ENCODE peak calls at places on chromosomes 5 and 9, in four cellular contexts. N is GM12878, J is K562, A is H1. P is an unnamed sample.

GRCh38 chr5:122129332-122129731 is at the start of gene ZNF474:
- DNase-seq in N (no peak), J (peak), A (peak), P (peak)

GRCh38 chr5:33049298-33049697 is 338.2 kb downstream of the NPR3 start:
- DNase-seq in N (no peak), J (no peak), A (no peak), P (peak)

GRCh38 chr5:151180291-151180690 is 22.7 kb upstream of the ANXA6 start:
- DNase-seq in N (no peak), J (no peak), A (no peak), P (no peak)

GRCh38 chr9:138053321-138053868 is 175.8 kb downstream of the CACNA1B start:
- DNase-seq in N (no peak), J (peak), A (no peak), P (peak)

GRCh38 chr5:92391-93220 is 638 bp downstream of the PLEKHG4B start:
- DNase-seq in N (no peak), J (no peak), A (no peak), P (no peak)

GRCh38 chr5:31626156-31626555 is 12.8 kb upstream of the PDZD2 start:
- DNase-seq in N (no peak), J (no peak), A (no peak), P (no peak)

GRCh38 chr9:13651969-13652663 is 372.6 kb upstream of the MPDZ start:
- DNase-seq in N (no peak), J (no peak), A (no peak), P (no peak)

GRCh38 chr9:125359011-125359410 is 97.4 kb downstream of the GAPVD1 start:
- DNase-seq in N (no peak), J (no peak), A (no peak), P (no peak)

GRCh38 chr5:95087819-95088317 is 197.0 kb downstream of the MCTP1 start:
- DNase-seq in N (peak), J (no peak), A (no peak), P (no peak)

GRCh38 chr5:57504357-57504756 is 21.7 kb upstream of the ACTBL2 start:
- DNase-seq in N (no peak), J (peak), A (no peak), P (no peak)

GRCh38 chr5:44360919-44361625 is 28.1 kb downstream of the FGF10 start:
- DNase-seq in N (no peak), J (no peak), A (no peak), P (no peak)

GRCh38 chr9:105007143-105007542 is 79.2 kb upstream of the ABCA1 start:
- DNase-seq in N (no peak), J (no peak), A (no peak), P (no peak)

GRCh38 chr9:128416014-128416413 is 4.6 kb upstream of the CERCAM start:
- DNase-seq in N (no peak), J (no peak), A (no peak), P (no peak)

GRCh38 chr9:108662935-108663334 is 192.9 kb downstream of the ACTL7B start:
- DNase-seq in N (no peak), J (no peak), A (no peak), P (no peak)

GRCh38 chr5:124599048-124599973 is 147.1 kb downstream of the ZNF608 start:
- DNase-seq in N (peak), J (peak), A (no peak), P (no peak)

GRCh38 chr5:17443333-17444125 is 54.5 kb upstream of the TAF11L2 start:
- DNase-seq in N (no peak), J (peak), A (no peak), P (no peak)

GRCh38 chr5:117455236-117456233 is 880.9 kb upstream of the SEMA6A start:
- DNase-seq in N (no peak), J (no peak), A (peak), P (peak)

GRCh38 chr5:34053133-34053532 is 10.1 kb upstream of the C1QTNF3 start:
- DNase-seq in N (no peak), J (no peak), A (no peak), P (no peak)

GRCh38 chr5:173829826-173830225 is 58.3 kb upstream of the CPEB4 start:
- DNase-seq in N (no peak), J (peak), A (no peak), P (no peak)

GRCh38 chr5:56167522-56167921 is 65.6 kb downstream of the ANKRD55 start:
- DNase-seq in N (no peak), J (no peak), A (no peak), P (no peak)

GRCh38 chr5:173012882-173013281 is 29.3 kb downstream of the ATP6V0E1 start:
- DNase-seq in N (no peak), J (no peak), A (no peak), P (no peak)

GRCh38 chr5:103402861-103403260 is 144.3 kb downstream of the MACIR start:
- DNase-seq in N (no peak), J (no peak), A (no peak), P (no peak)

GRCh38 chr5:65837139-65837538 is 89.2 kb upstream of the ERBIN start:
- DNase-seq in N (no peak), J (no peak), A (no peak), P (no peak)

GRCh38 chr5:152405145-152405544 is at the start of gene NMUR2:
- DNase-seq in N (no peak), J (no peak), A (peak), P (no peak)

GRCh38 chr5:50929174-50929573 is 262.7 kb downstream of the PARP8 start:
- DNase-seq in N (no peak), J (peak), A (no peak), P (no peak)

GRCh38 chr9:95103385-95104087 is 214.0 kb downstream of the FANCC start:
- DNase-seq in N (no peak), J (peak), A (no peak), P (no peak)

GRCh38 chr9:7844283-7844682 is 44.7 kb upstream of the DMAC1 start:
- DNase-seq in N (no peak), J (peak), A (no peak), P (no peak)

GRCh38 chr5:178348356-178349146 is 115.9 kb upstream of the PHYKPL start:
- DNase-seq in N (no peak), J (no peak), A (no peak), P (no peak)

GRCh38 chr9:87108639-87109038 is 161.3 kb upstream of the GAS1 start:
- DNase-seq in N (no peak), J (no peak), A (no peak), P (no peak)

GRCh38 chr9:87111010-87111409 is 163.7 kb upstream of the GAS1 start:
- DNase-seq in N (no peak), J (no peak), A (no peak), P (no peak)

GRCh38 chr9:87107072-87107471 is 159.8 kb upstream of the GAS1 start:
- DNase-seq in N (no peak), J (no peak), A (peak), P (no peak)

GRCh38 chr9:87109851-87110250 is 162.5 kb upstream of the GAS1 start:
- DNase-seq in N (no peak), J (no peak), A (no peak), P (no peak)

GRCh38 chr9:87109182-87109581 is 161.9 kb upstream of the GAS1 start:
- DNase-seq in N (no peak), J (no peak), A (no peak), P (no peak)
- TF ChIP-seq EGR1 in N (no peak), J (no peak), A (no peak), P (no peak)

GRCh38 chr5:143198332-143198731 is 205.2 kb downstream of the NR3C1 start:
- DNase-seq in N (no peak), J (no peak), A (no peak), P (no peak)

GRCh38 chr5:143199161-143199560 is 204.3 kb downstream of the NR3C1 start:
- DNase-seq in N (no peak), J (no peak), A (no peak), P (no peak)

GRCh38 chr5:143201589-143201988 is 201.9 kb downstream of the NR3C1 start:
- DNase-seq in N (no peak), J (no peak), A (no peak), P (no peak)

GRCh38 chr5:143199843-143200242 is 203.6 kb downstream of the NR3C1 start:
- DNase-seq in N (no peak), J (no peak), A (no peak), P (no peak)

DNA sequence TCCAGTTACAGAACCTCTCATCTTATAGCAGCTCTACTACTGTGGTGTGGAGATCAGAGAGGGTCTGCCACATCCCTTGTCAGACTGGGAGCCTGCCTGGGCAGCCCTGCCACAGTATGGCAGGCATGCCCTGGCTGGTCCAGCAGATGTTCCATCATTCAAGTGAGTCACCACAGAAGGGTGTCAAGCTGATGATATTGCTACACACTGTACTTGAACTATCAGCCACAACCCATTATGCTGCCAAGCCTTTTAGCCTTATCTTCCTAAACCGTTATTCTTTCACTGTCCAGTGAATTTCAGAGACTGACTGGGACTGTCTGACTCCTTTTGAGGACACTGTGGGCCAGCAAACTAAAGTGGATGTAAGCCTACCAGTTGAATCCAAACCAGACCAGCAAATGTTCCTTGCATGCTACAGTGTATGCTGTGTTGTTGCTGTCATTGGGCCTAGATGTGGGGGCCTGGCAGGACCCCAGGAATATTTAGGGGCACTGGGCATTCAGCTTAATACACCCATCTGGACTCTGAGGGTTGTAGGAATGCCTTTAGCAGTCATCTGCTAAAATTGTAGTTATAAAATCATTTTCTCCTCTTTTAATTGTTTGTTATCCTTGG is 202.6 kb downstream of the NR3C1 start:
- DNase-seq in N (no peak), J (peak), A (no peak), P (no peak)
- TF ChIP-seq POLR2A in N (no peak), J (no peak), A (no peak), P (no peak)

GRCh38 chr9:133707761-133708122 is 30.4 kb downstream of the SARDH start:
- DNase-seq in N (no peak), J (no peak), A (no peak), P (no peak)

GRCh38 chr9:133705576-133705975 is 32.6 kb downstream of the SARDH start:
- DNase-seq in N (no peak), J (no peak), A (no peak), P (no peak)

GRCh38 chr9:133708123-133708769 is 29.9 kb downstream of the SARDH start:
- DNase-seq in N (no peak), J (no peak), A (no peak), P (no peak)

GRCh38 chr9:133706651-133707050 is 31.5 kb downstream of the SARDH start:
- DNase-seq in N (no peak), J (no peak), A (no peak), P (no peak)

GRCh38 chr9:133707065-133707760 is 30.9 kb downstream of the SARDH start:
- DNase-seq in N (no peak), J (no peak), A (no peak), P (no peak)
- TF ChIP-seq ZNF274 in N (no peak), J (no peak), A (no peak), P (no peak)

GRCh38 chr5:14851999-14852526 is 19.5 kb downstream of the ANKH start:
- DNase-seq in N (no peak), J (no peak), A (no peak), P (no peak)

GRCh38 chr5:14851067-14851422 is 20.5 kb downstream of the ANKH start:
- DNase-seq in N (no peak), J (no peak), A (no peak), P (no peak)

GRCh38 chr5:14851597-14851996 is 20.0 kb downstream of the ANKH start:
- DNase-seq in N (no peak), J (no peak), A (no peak), P (no peak)

GRCh38 chr5:14849516-14850294 is 21.9 kb downstream of the ANKH start:
- DNase-seq in N (no peak), J (no peak), A (no peak), P (no peak)

DNA sequence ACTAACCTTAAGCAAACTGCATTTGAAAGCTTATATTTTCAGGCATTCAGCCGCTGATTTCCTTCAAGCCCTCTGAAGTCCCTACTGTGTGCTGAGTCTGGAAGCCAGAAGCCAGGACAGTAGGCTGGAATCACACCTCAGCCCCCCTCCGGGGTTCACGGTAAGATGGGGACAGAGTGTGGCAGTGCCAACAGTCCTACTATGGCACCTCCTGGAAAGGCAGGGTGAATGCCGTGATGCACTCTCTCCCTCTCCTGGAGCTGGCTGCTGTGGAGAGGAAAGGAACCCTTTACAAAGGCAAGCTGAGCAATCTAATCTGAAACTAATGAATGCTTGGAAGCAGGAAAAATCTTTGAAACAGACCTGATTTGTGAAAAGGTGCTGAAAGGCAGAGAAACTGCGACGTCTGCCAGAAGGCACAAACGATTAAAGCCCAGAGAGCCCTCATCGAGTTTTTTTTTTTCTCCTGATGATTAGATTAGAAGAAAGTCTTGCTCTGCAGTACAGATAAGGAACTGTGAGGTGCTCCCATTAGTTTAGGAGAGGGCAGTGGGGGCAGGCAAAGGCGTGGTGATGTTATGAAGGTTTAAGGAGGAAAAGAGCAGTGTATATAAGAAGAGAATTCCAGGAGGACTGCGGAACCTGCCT is 21.0 kb downstream of the ANKH start:
- DNase-seq in N (no peak), J (no peak), A (no peak), P (no peak)
- TF ChIP-seq EGR1 in N (no peak), J (no peak), A (no peak), P (no peak)

P was measured in HCT116.